ENCODE peak calls at places on chromosomes 1 and 21, in eight cellular contexts. H is right atrium auricular region; D is H9; L is PC-3; B is psoas muscle; Y is AG04450; O is endothelial cell of umbilical vein; K is CD4-positive, alpha-beta T cell. J is an unnamed sample.

GRCh38 chr1:45542591-45542990 is 8.0 kb upstream of the AKR1A1 start:
- DNase-seq in K (no peak), B (no peak), O (no peak), L (no peak), Y (no peak), H (no peak), D (no peak), J (no peak)

GRCh38 chr1:65948609-65949229 is 156.0 kb downstream of the PDE4B start:
- DNase-seq in Y (no peak), O (no peak), K (no peak), H (no peak), L (peak), B (no peak), D (no peak), J (peak)

GRCh38 chr1:44609768-44610526 is 64.3 kb downstream of the TMEM53 start:
- DNase-seq in B (no peak), H (no peak), D (peak), Y (no peak), L (no peak), O (no peak), K (no peak), J (no peak)

GRCh38 chr1:109764561-109765482 is 1.1 kb upstream of the EPS8L3 start:
- DNase-seq in Y (no peak), K (no peak), H (no peak), B (no peak), D (no peak), O (no peak), L (no peak), J (no peak)

GRCh38 chr1:171507435-171507834 is 22.1 kb downstream of the PRRC2C start:
- DNase-seq in O (no peak), B (no peak), K (no peak), D (no peak), Y (no peak), H (no peak), L (no peak), J (peak)

GRCh38 chr1:208089971-208090755 is 154.0 kb downstream of the PLXNA2 start:
- DNase-seq in H (no peak), K (no peak), L (no peak), O (no peak), D (no peak), Y (no peak), B (no peak), J (peak)

GRCh38 chr1:24742090-24742938 is 2.9 kb upstream of the CLIC4 start:
- DNase-seq in L (no peak), B (no peak), D (peak), Y (no peak), K (no peak), O (no peak), H (no peak), J (no peak)

GRCh38 chr1:65688848-65689247 is 103.8 kb upstream of the PDE4B start:
- DNase-seq in D (no peak), Y (no peak), H (no peak), O (no peak), B (no peak), L (no peak), K (no peak), J (no peak)

GRCh38 chr1:21863981-21864380 is 51.9 kb downstream of the LDLRAD2 start:
- DNase-seq in H (no peak), K (no peak), Y (no peak), D (no peak), O (no peak), B (no peak), L (no peak), J (no peak)

GRCh38 chr1:155847823-155848529 is 9.0 kb downstream of the GON4L start:
- DNase-seq in L (no peak), B (no peak), D (no peak), Y (no peak), H (no peak), K (no peak), O (peak), J (no peak)

GRCh38 chr1:184075040-184076029 is 23.8 kb downstream of the TSEN15 start:
- DNase-seq in B (no peak), H (no peak), L (peak), Y (no peak), K (no peak), D (no peak), O (peak), J (peak)

GRCh38 chr1:17439250-17440073 is at the start of gene RCC2:
- DNase-seq in L (peak), D (no peak), O (peak), B (peak), H (no peak), K (peak), Y (peak), J (peak)

GRCh38 chr21:24658016-24658415 is 949.3 kb downstream of the MRPL39 start:
- DNase-seq in D (no peak), Y (no peak), K (no peak), H (no peak), L (no peak), O (no peak), B (no peak), J (peak)

GRCh38 chr21:35720065-35720810 is 340.1 kb downstream of the SETD4 start:
- DNase-seq in H (no peak), B (no peak), Y (no peak), L (no peak), D (no peak), O (no peak), K (no peak), J (no peak)

GRCh38 chr1:11301593-11301992 is 28.6 kb downstream of the UBIAD1 start:
- DNase-seq in B (no peak), K (no peak), O (no peak), Y (no peak), D (no peak), L (no peak), H (no peak), J (no peak)

GRCh38 chr1:185775505-185775904 is 41.3 kb downstream of the HMCN1 start:
- DNase-seq in B (no peak), K (no peak), D (no peak), L (peak), Y (no peak), H (no peak), O (no peak), J (peak)

GRCh38 chr1:19735419-19736127 is 64.1 kb downstream of the TMCO4 start:
- DNase-seq in K (no peak), B (peak), Y (peak), O (no peak), H (peak), D (no peak), L (peak), J (peak)

GRCh38 chr1:89523597-89524368 is 846 bp upstream of the LRRC8B start:
- DNase-seq in O (peak), Y (no peak), K (peak), B (peak), H (peak), D (peak), L (peak), J (peak)

GRCh38 chr1:27143408-27143807 is 11.5 kb downstream of the SLC9A1 start:
- DNase-seq in H (no peak), Y (no peak), D (no peak), K (no peak), O (no peak), L (no peak), B (no peak), J (no peak)

GRCh38 chr1:95641386-95641785 is 407.4 kb downstream of the RWDD3 start:
- DNase-seq in H (no peak), D (no peak), Y (no peak), B (no peak), O (no peak), K (no peak), L (no peak), J (no peak)

GRCh38 chr1:45775794-45776193 is 25.3 kb upstream of the IPP start:
- DNase-seq in K (no peak), O (no peak), H (no peak), B (no peak), Y (no peak), L (no peak), D (no peak), J (no peak)

GRCh38 chr21:34881894-34882371 is 167.2 kb downstream of the RUNX1 start:
- DNase-seq in B (no peak), D (no peak), L (peak), O (peak), H (peak), Y (peak), K (no peak), J (peak)

GRCh38 chr1:67626495-67627235 is 58.3 kb upstream of the GADD45A start:
- DNase-seq in Y (no peak), H (no peak), K (no peak), D (no peak), B (no peak), L (peak), O (peak), J (peak)

GRCh38 chr1:201072149-201072548 is 40.1 kb downstream of the CACNA1S start:
- DNase-seq in B (no peak), D (no peak), K (no peak), L (peak), O (no peak), H (no peak), Y (no peak), J (peak)

GRCh38 chr21:39637197-39637970 is 24.6 kb downstream of the B3GALT5 start:
- DNase-seq in H (no peak), Y (no peak), D (peak), L (no peak), K (no peak), O (no peak), B (no peak), J (no peak)

GRCh38 chr1:8477199-8477982 is 159.5 kb downstream of the SLC45A1 start:
- DNase-seq in B (no peak), L (no peak), D (no peak), H (no peak), O (no peak), K (no peak), Y (no peak), J (no peak)

GRCh38 chr1:11787251-11787803 is 18.4 kb downstream of the MTHFR start:
- DNase-seq in H (peak), O (peak), Y (no peak), K (no peak), B (peak), D (no peak), L (peak), J (peak)

GRCh38 chr1:24999426-24999825 is 69.3 kb upstream of the RUNX3 start:
- DNase-seq in L (no peak), D (no peak), O (no peak), K (no peak), Y (no peak), B (no peak), H (no peak), J (no peak)

GRCh38 chr1:196875935-196876334 is 11.9 kb upstream of the CFHR4 start:
- DNase-seq in B (no peak), D (no peak), L (no peak), O (no peak), H (no peak), K (no peak), Y (no peak), J (no peak)

GRCh38 chr1:118247593-118247992 is 62.6 kb upstream of the SPAG17 start:
- DNase-seq in H (no peak), L (peak), Y (no peak), B (no peak), D (peak), O (no peak), K (no peak), J (peak)

GRCh38 chr1:202618387-202619022 is 91.7 kb downstream of the SYT2 start:
- DNase-seq in H (no peak), Y (no peak), D (no peak), O (no peak), B (no peak), L (peak), K (no peak), J (peak)

GRCh38 chr1:98030976-98031375 is 110.1 kb upstream of the DPYD start:
- DNase-seq in O (no peak), B (no peak), Y (no peak), L (peak), D (no peak), H (no peak), K (no peak), J (no peak)

GRCh38 chr1:48777219-48777895 is 666 bp upstream of the BEND5 start:
- DNase-seq in B (no peak), O (no peak), H (no peak), Y (no peak), D (peak), K (no peak), L (peak), J (no peak)

GRCh38 chr1:59272507-59272906 is 24.4 kb upstream of the FGGY start:
- DNase-seq in L (peak), K (no peak), Y (no peak), B (no peak), H (no peak), D (no peak), O (peak), J (peak)

GRCh38 chr1:93124556-93125368 is 45.7 kb downstream of the MTF2 start:
- DNase-seq in Y (no peak), B (no peak), L (no peak), H (no peak), K (no peak), O (no peak), D (no peak), J (no peak)

GRCh38 chr1:53550201-53550741 is 91.1 kb downstream of the DMRTB1 start:
- DNase-seq in K (no peak), Y (no peak), O (no peak), H (no peak), B (peak), L (no peak), D (no peak), J (peak)

GRCh38 chr21:14952916-14953315 is 111.9 kb downstream of the NRIP1 start:
- DNase-seq in K (no peak), L (peak), Y (no peak), B (no peak), O (no peak), D (no peak), H (no peak), J (peak)
- TF ChIP-seq CTCF in K (no peak), L (peak), Y (no peak), B (no peak), O (no peak), D (no peak), H (no peak), J (no peak)

GRCh38 chr1:64240209-64240608 is 36.8 kb downstream of the UBE2U start:
- DNase-seq in K (no peak), B (no peak), O (no peak), D (no peak), L (no peak), H (no peak), Y (no peak), J (no peak)
- TF ChIP-seq CTCF in K (no peak), B (no peak), O (no peak), D (no peak), L (no peak), H (no peak), Y (peak), J (no peak)

GRCh38 chr21:20040768-20041167 is 957.4 kb upstream of the NCAM2 start:
- DNase-seq in L (peak), Y (no peak), B (no peak), O (peak), D (no peak), H (no peak), K (no peak), J (peak)
- TF ChIP-seq CTCF in L (peak), Y (no peak), B (no peak), O (peak), D (peak), H (peak), K (no peak), J (peak)

DNA sequence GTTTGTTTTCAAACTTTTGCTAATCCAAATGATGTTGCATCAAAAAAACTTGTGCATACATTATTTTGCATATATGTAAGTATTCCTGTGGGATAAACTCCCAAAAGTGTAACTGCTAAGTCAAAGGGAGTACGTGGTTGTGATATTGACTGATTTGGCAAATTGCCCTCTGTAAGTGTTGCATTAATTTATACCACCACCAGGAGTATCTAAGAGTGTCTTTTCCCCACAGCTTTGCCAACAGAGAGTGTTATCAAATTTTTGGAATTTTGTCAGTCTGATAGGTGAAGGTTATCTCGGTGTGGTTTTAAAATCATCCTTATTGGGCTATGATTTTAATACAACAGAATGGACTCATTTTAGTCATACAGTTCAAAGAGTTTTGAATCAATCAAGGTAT is 30.1 kb upstream of the PARP1 start:
- DNase-seq in B (no peak), L (peak), O (peak), H (no peak), D (no peak), Y (no peak), K (no peak), J (peak)
- TF ChIP-seq CTCF in B (no peak), L (peak), O (peak), H (no peak), D (peak), Y (no peak), K (peak), J (peak)

GRCh38 chr1:1777950-1778826 is at the start of gene NADK:
- DNase-seq in L (peak), O (peak), D (no peak), H (no peak), K (peak), Y (no peak), B (peak), J (peak)
- TF ChIP-seq CTCF in L (no peak), O (no peak), D (no peak), H (no peak), K (no peak), Y (no peak), B (no peak), J (no peak)

GRCh38 chr1:6082430-6082971 is 36.8 kb downstream of the KCNAB2 start:
- DNase-seq in Y (no peak), D (no peak), K (no peak), L (peak), H (no peak), O (no peak), B (peak), J (no peak)
- TF ChIP-seq CTCF in Y (peak), D (peak), K (no peak), L (peak), H (no peak), O (peak), B (no peak), J (no peak)

DNA sequence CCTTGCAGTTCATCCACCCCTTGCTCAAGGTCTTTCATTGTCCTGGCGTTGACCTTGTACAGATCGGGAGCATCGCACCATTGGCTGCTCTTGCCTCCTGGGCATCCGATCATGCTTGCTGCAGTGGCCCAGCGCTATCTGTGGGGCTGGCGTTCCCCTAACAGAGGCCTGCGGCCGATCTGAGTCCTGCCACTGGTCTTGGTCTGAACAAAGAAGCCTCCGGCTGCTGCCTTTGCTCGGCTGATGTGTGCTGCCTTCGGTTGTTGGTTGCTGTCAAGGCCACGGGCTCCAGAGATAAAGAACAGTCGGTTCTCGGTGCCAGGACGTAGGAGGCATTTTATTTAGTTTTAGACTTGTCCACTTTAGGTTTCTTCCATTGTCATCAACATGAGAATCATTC is 39.0 kb downstream of the PCNT start:
- DNase-seq in O (no peak), L (no peak), D (peak), H (no peak), K (no peak), Y (no peak), B (no peak), J (no peak)
- TF ChIP-seq CTCF in O (no peak), L (no peak), D (no peak), H (no peak), K (no peak), Y (no peak), B (no peak), J (no peak)

GRCh38 chr1:73611681-73612080 is 586.3 kb downstream of the LRRIQ3 start:
- DNase-seq in D (no peak), Y (no peak), K (no peak), H (no peak), L (no peak), B (no peak), O (no peak), J (no peak)

GRCh38 chr1:73617145-73617544 is 580.8 kb downstream of the LRRIQ3 start:
- DNase-seq in H (no peak), O (no peak), L (no peak), D (no peak), B (no peak), K (no peak), Y (no peak), J (no peak)
- TF ChIP-seq CTCF in H (no peak), O (no peak), L (no peak), D (no peak), B (no peak), K (no peak), Y (no peak), J (no peak)

J was measured in MCF 10A.